ENCODE peak calls at places on chromosome 22, in nine cellular contexts. M is lower leg skin, O is body of pancreas, D is WTC11, H is NB4, N is cardiac muscle cell, W is ascending aorta, X is GM12878, S is AG10803. L is an unnamed sample.

GRCh38 chr22:50548913-50549790 is 3.5 kb downstream of the KLHDC7B start:
- DNase-seq in O (no peak), S (no peak), H (no peak), X (no peak), D (no peak), W (no peak), N (no peak), M (no peak), L (peak; percentile 34)

GRCh38 chr22:50061824-50062355 is 3.8 kb upstream of the TTLL8 start:
- DNase-seq in S (no peak), W (no peak), N (no peak), D (no peak), O (no peak), H (no peak), M (no peak), X (no peak), L (no peak)

GRCh38 chr22:19691721-19692341 is 22.5 kb upstream of the SEPTIN5 start:
- DNase-seq in X (no peak), O (no peak), W (no peak), S (peak; percentile 59), D (no peak), M (no peak), H (no peak), N (peak; percentile 58), L (no peak)

GRCh38 chr22:31637375-31637937 is 24.6 kb downstream of the PISD start:
- DNase-seq in X (no peak), N (peak; percentile 20), H (peak; percentile 85), O (no peak), M (no peak), D (no peak), W (no peak), S (no peak), L (peak; percentile 73)

GRCh38 chr22:36201630-36202312 is at the start of gene APOL4:
- DNase-seq in X (no peak), O (peak; percentile 53), M (peak; percentile 55), W (no peak), D (no peak), S (peak; percentile 60), N (no peak), H (no peak), L (no peak)

GRCh38 chr22:49124588-49124987 is 703.1 kb downstream of the BRD1 start:
- DNase-seq in O (no peak), D (no peak), H (no peak), S (no peak), X (no peak), W (no peak), N (no peak), M (no peak), L (no peak)

GRCh38 chr22:45527456-45527855 is 24.8 kb downstream of the FBLN1 start:
- DNase-seq in D (no peak), S (no peak), N (no peak), H (no peak), X (no peak), O (no peak), M (no peak), W (no peak), L (no peak)

GRCh38 chr22:35559354-35560005 is 18.8 kb downstream of the RASD2 start:
- DNase-seq in N (no peak), X (no peak), S (peak; percentile 31), H (no peak), W (no peak), M (no peak), O (no peak), D (no peak), L (no peak)

GRCh38 chr22:36056980-36057379 is 28.4 kb upstream of the RBFOX2 start:
- DNase-seq in X (no peak), H (no peak), M (no peak), O (no peak), D (no peak), S (peak; percentile 37), N (no peak), W (no peak), L (no peak)

GRCh38 chr22:36386900-36387663 is 685 bp downstream of the MYH9 start:
- DNase-seq in N (no peak), O (peak; percentile 73), M (peak; percentile 58), X (no peak), S (no peak), H (peak; percentile 89), W (no peak), D (peak; percentile 28), L (peak; percentile 66)

DNA sequence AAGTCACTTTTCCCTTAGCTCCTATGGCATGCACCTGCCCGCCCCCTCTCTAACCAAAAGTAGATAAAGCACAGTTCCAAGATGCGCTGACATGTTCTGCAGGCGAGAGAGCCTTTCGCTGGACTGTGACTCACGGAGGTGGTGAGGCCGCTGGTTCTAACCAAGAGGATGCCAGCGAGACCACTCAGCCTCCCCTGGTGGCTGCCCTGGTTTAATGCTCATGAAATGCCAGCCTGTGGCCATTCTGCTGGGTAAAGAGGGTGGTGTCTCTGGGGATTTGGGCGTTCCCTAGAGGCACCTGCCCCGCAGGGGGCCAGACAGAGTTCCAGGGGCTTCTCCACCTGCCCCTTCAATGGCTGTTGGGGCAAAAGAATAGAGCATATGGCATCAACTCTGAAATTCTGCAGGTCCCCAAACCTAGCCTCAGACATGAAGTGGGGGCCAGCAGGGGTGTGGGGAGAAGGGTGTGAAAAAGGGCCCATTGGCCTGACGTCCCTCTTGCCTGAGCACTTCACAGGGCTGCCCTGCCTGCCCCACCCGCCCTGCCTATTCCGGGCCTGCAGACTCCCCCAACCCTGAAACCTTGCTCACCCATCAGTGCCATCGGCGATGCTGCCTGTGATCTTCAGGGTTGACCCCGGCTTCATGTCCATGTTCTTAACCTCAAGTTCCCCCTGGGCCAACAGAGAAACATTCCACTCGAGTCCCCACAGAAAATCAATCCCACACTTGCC is 8.5 kb downstream of the LGALS2 start:
- DNase-seq in S (no peak), O (peak; percentile 57), M (no peak), X (no peak), N (no peak), H (peak; percentile 39), W (no peak), D (no peak), L (no peak)
- TF ChIP-seq CTCF in S (no peak), O (peak; percentile 31), M (no peak), X (no peak), N (peak; percentile 24), H (no peak), W (no peak), D (no peak), L (no peak)

GRCh38 chr22:22767876-22768602 is 119.6 kb upstream of the IGLL5 start:
- DNase-seq in D (peak; percentile 73), O (no peak), M (no peak), S (no peak), X (no peak), W (no peak), H (no peak), N (no peak), L (no peak)
- TF ChIP-seq CTCF in D (peak; percentile 32), O (no peak), M (no peak), S (no peak), X (peak; percentile 9), W (no peak), H (no peak), N (peak; percentile 41), L (no peak)

GRCh38 chr22:29259253-29259899 is 8.4 kb downstream of the RHBDD3 start:
- DNase-seq in O (no peak), D (peak; percentile 39), X (no peak), W (no peak), S (no peak), H (peak; percentile 32), N (no peak), M (no peak), L (peak; percentile 37)
- TF ChIP-seq CTCF in O (no peak), D (no peak), X (peak; percentile 15), W (no peak), S (no peak), H (peak; percentile 18), N (no peak), M (no peak), L (no peak)

GRCh38 chr22:24834845-24835570 is 29.0 kb downstream of the SGSM1 start:
- DNase-seq in M (no peak), H (peak; percentile 36), O (peak; percentile 38), D (peak; percentile 45), X (no peak), S (no peak), W (no peak), N (no peak), L (no peak)
- TF ChIP-seq CTCF in M (no peak), H (peak; percentile 38), O (peak; percentile 65), D (peak; percentile 16), X (no peak), S (peak; percentile 10), W (no peak), N (peak; percentile 37), L (no peak)

DNA sequence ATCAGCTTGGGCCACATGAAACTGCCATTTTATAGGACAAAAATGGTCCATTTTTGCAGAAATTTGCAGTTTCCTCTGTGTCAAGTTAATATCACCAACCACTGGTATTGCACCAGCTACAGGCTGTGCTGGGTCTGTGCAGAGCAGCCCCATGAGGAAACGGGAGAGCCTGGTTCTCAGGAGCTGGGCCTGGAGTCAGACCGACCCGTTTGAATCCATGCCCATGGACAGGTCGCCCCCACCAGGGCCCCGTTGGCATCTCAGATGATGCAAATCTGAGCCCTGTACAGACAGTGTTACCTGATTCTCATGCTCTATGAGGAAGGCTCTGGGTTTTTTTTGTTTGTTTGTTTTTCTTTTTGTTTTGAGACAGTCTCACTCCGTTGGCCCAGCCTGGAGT is 9.8 kb upstream of the SEC14L6 start:
- DNase-seq in M (no peak), S (no peak), X (no peak), N (no peak), W (no peak), H (no peak), O (no peak), D (no peak), L (no peak)
- TF ChIP-seq CTCF in M (no peak), S (no peak), X (peak; percentile 1), N (no peak), W (no peak), H (no peak), O (no peak), D (no peak), L (no peak)

GRCh38 chr22:17369553-17370035 is 334 bp downstream of the CECR2 start:
- DNase-seq in N (peak; percentile 86), O (peak; percentile 48), H (peak; percentile 66), S (no peak), M (no peak), X (no peak), W (no peak), D (peak; percentile 60), L (peak; percentile 66)

GRCh38 chr22:17366329-17366728 is 2.9 kb upstream of the CECR2 start:
- DNase-seq in M (no peak), N (no peak), O (no peak), S (no peak), H (no peak), D (no peak), W (no peak), X (no peak), L (no peak)

GRCh38 chr22:17368144-17368726 is 1.0 kb upstream of the CECR2 start:
- DNase-seq in S (no peak), M (no peak), D (peak; percentile 89), H (no peak), O (no peak), X (no peak), W (no peak), N (no peak), L (no peak)

GRCh38 chr22:17368727-17369552 is at the start of gene CECR2:
- DNase-seq in D (peak; percentile 70), M (no peak), W (no peak), N (peak; percentile 88), S (no peak), H (peak; percentile 58), O (peak; percentile 49), X (peak; percentile 7), L (peak; percentile 41)

GRCh38 chr22:17366830-17367229 is 2.4 kb upstream of the CECR2 start:
- DNase-seq in S (no peak), H (peak; percentile 62), D (peak; percentile 78), O (no peak), N (peak; percentile 69), W (no peak), X (no peak), M (no peak), L (peak; percentile 61)
- TF ChIP-seq CTCF in S (no peak), H (peak; percentile 46), D (no peak), O (no peak), N (peak; percentile 65), W (no peak), X (peak; percentile 23), M (no peak), L (no peak)